ENCODE peak calls at places on chromosomes 11 and 22, in ten cellular contexts. I is tibial nerve, Y is prostate gland, V is Peyer's patch, D is ovary, H is esophagus muscularis mucosa, M is heart left ventricle, Z is uterus, W is transverse colon, C is stomach. G is an unnamed sample.

GRCh38 chr11:117691501-117691900 is 105.5 kb downstream of the DSCAML1 start:
- DNase-seq in I (no peak), Y (no peak), V (no peak), D (no peak), H (no peak), M (no peak), Z (no peak), W (no peak), C (no peak), G (no peak)

GRCh38 chr11:74770456-74770855 is 21.8 kb downstream of the RNF169 start:
- DNase-seq in I (no peak), Y (no peak), V (no peak), D (no peak), H (no peak), M (no peak), Z (no peak), W (no peak), C (no peak), G (no peak)

GRCh38 chr11:82846037-82846383 is 54.2 kb downstream of the PRCP start:
- DNase-seq in I (no peak), Y (no peak), V (no peak), D (no peak), H (no peak), M (no peak), Z (no peak), W (no peak), C (no peak), G (no peak)

GRCh38 chr11:55942785-55943392 is 6.7 kb upstream of the OR5I1 start:
- DNase-seq in I (peak; percentile 32), Y (no peak), V (no peak), D (no peak), H (no peak), M (no peak), Z (no peak), W (no peak), C (no peak), G (no peak)

GRCh38 chr11:121895919-121896318 is 220.1 kb downstream of the BLID start:
- DNase-seq in I (no peak), Y (no peak), V (no peak), D (no peak), H (no peak), M (no peak), Z (no peak), W (no peak), C (no peak), G (no peak)

GRCh38 chr22:49301398-49302149 is 526.1 kb downstream of the BRD1 start:
- DNase-seq in I (no peak), Y (no peak), V (peak; percentile 12), D (no peak), H (peak; percentile 84), M (no peak), Z (no peak), W (no peak), C (peak; percentile 20), G (peak; percentile 13)

GRCh38 chr11:6612816-6613136 is 760 bp upstream of the TAF10 start:
- DNase-seq in I (peak; percentile 45), Y (no peak), V (peak; percentile 49), D (no peak), H (no peak), M (no peak), Z (no peak), W (peak; percentile 70), C (no peak), G (peak; percentile 49)

GRCh38 chr22:46321387-46321775 is 14.1 kb upstream of the TRMU start:
- DNase-seq in I (no peak), Y (no peak), V (no peak), D (no peak), H (no peak), M (no peak), Z (no peak), W (no peak), C (no peak), G (no peak)

GRCh38 chr22:21443735-21444421 is 23.3 kb upstream of the TMEM191C start:
- DNase-seq in I (no peak), Y (peak; percentile 2), V (no peak), D (no peak), H (no peak), M (peak; percentile 22), Z (peak; percentile 11), W (no peak), C (peak; percentile 80), G (peak; percentile 44)

GRCh38 chr22:19863571-19863970 is 8.9 kb upstream of the GNB1L start:
- DNase-seq in I (no peak), Y (no peak), V (no peak), D (no peak), H (no peak), M (no peak), Z (no peak), W (no peak), C (no peak), G (no peak)

GRCh38 chr11:113578164-113578455 is 102.9 kb upstream of the DRD2 start:
- DNase-seq in I (no peak), Y (no peak), V (no peak), D (no peak), H (peak; percentile 83), M (no peak), Z (no peak), W (no peak), C (no peak), G (no peak)
- TF ChIP-seq POLR2A in I (no peak), Y (no peak), V (no peak), D (no peak), H (no peak), M (no peak), Z (no peak), W (no peak), C (no peak), G (no peak)

DNA sequence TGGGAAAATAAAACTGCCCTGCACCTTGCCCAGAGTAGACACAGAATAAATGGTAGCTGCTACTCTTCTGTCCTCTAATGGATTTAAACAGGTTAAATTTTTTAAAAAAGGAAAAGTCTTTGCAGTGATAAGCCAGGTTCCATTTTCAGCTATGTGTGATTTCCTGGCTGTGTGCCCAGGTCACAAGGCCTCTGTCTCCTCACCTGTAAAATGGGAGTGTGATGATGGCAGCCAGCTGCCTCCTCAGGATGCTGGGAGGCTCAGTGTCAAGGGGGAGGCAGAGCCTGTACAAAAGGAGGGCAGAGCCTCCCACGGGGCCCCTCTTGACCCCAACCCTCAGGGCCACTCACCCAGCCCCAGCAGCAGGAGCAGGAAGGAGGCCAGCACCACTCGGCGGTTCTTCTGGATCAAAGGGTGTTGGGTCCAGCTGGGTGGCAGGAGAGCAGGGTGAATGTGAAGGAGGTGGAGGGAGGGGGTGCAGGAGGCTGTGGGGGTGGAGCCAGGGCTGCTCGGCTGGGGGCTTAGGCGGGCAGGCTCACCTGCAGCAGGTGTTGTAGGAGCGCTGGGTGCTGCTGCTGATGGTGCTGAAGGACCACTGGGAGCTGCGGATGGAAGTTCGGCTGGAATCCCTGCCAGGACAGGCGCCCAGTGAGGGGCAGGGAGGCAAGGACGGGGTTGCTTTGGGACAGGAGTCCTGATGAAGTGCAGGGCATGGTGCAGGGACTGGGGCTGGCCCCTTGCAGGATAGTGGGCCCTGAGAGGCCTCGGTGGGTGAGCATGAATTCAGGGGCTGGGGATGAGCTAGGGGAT is 1.9 kb downstream of the TMEM134 start:
- DNase-seq in I (no peak), Y (no peak), V (no peak), D (no peak), H (no peak), M (no peak), Z (no peak), W (no peak), C (no peak), G (no peak)
- TF ChIP-seq POLR2A in I (no peak), Y (no peak), V (no peak), D (no peak), H (no peak), M (no peak), Z (no peak), W (no peak), C (no peak), G (no peak)

GRCh38 chr11:128759597-128759996 is 65.7 kb downstream of the FLI1 start:
- DNase-seq in I (no peak), Y (no peak), V (no peak), D (no peak), H (no peak), M (no peak), Z (no peak), W (no peak), C (no peak), G (no peak)
- TF ChIP-seq POLR2A in I (no peak), Y (no peak), V (no peak), D (no peak), H (no peak), M (no peak), Z (no peak), W (no peak), C (no peak), G (no peak)

GRCh38 chr22:50561401-50562074 is 1.2 kb downstream of the SYCE3 start:
- DNase-seq in I (no peak), Y (no peak), V (no peak), D (no peak), H (no peak), M (no peak), Z (no peak), W (no peak), C (no peak), G (peak; percentile 43)

GRCh38 chr22:50567721-50568252 is 5.1 kb upstream of the SYCE3 start:
- DNase-seq in I (no peak), Y (no peak), V (no peak), D (no peak), H (no peak), M (no peak), Z (no peak), W (peak; percentile 6), C (no peak), G (no peak)

GRCh38 chr22:50563410-50564160 is 866 bp upstream of the SYCE3 start:
- DNase-seq in I (no peak), Y (no peak), V (no peak), D (no peak), H (no peak), M (no peak), Z (no peak), W (no peak), C (peak; percentile 51), G (no peak)

GRCh38 chr22:50562523-50563409 is at the start of gene SYCE3:
- DNase-seq in I (peak; percentile 96), Y (peak; percentile 98), V (peak; percentile 99), D (peak; percentile 97), H (peak; percentile 98), M (peak; percentile 98), Z (peak; percentile 95), W (peak; percentile 99), C (peak; percentile 99), G (peak; percentile 99)

DNA sequence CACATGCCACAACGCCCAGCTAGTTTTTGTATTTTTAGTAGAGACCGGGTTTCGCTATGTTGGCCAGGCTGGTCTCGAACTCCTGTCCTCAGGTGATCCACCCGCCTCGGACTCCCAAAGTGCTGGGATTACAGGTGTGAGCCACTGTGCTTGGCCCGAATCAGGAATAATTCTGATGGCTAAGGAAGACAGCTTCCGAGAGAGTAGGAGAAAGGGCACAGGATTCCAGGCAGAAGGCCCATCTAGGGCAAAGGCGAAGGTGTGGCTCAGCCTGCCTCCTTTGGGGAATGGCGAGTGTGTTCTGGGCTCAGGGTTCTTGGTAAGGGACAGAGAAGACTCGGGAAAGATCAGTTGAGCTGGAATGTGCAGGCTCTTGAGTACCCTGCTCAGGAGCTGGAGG is 1.6 kb upstream of the SYCE3 start:
- DNase-seq in I (no peak), Y (no peak), V (no peak), D (no peak), H (no peak), M (no peak), Z (no peak), W (peak; percentile 63), C (no peak), G (no peak)
- TF ChIP-seq POLR2A in I (no peak), Y (no peak), V (no peak), D (no peak), H (no peak), M (no peak), Z (no peak), W (peak; percentile 70), C (no peak), G (no peak)